ENCODE peak calls at places on chromosomes 7 and 10, in six cellular contexts. One of them, this sample, is unnamed.

GRCh38 chr10:87675396-87676376 is 16.0 kb downstream of the PAPSS2 start:
- DNase-seq in activated CD8-positive, alpha-beta T cell treated with anti-CD3 and anti-CD28 coated beads for 36 hours: no peak
- DNase-seq in kidney: no peak
- DNase-seq in GM12865: no peak
- DNase-seq in gastrocnemius medialis: no peak
- DNase-seq in cardiac fibroblast: peak; percentile 79
- DNase-seq in this sample: peak; percentile 57

GRCh38 chr7:139095194-139095659 is 14.3 kb downstream of the ZC3HAV1 start:
- DNase-seq in activated CD8-positive, alpha-beta T cell treated with anti-CD3 and anti-CD28 coated beads for 36 hours: peak; percentile 85
- DNase-seq in kidney: no peak
- DNase-seq in GM12865: peak; percentile 90
- DNase-seq in gastrocnemius medialis: no peak
- DNase-seq in cardiac fibroblast: no peak
- DNase-seq in this sample: no peak

GRCh38 chr7:92645531-92646061 is 55.4 kb upstream of the FAM133B start:
- DNase-seq in activated CD8-positive, alpha-beta T cell treated with anti-CD3 and anti-CD28 coated beads for 36 hours: peak; percentile 43
- DNase-seq in kidney: no peak
- DNase-seq in GM12865: no peak
- DNase-seq in gastrocnemius medialis: no peak
- DNase-seq in cardiac fibroblast: peak; percentile 58
- DNase-seq in this sample: no peak

GRCh38 chr10:79555910-79556309 is 4.3 kb downstream of the SFTPA2 start:
- DNase-seq in activated CD8-positive, alpha-beta T cell treated with anti-CD3 and anti-CD28 coated beads for 36 hours: no peak
- DNase-seq in kidney: no peak
- DNase-seq in GM12865: no peak
- DNase-seq in gastrocnemius medialis: no peak
- DNase-seq in cardiac fibroblast: no peak
- DNase-seq in this sample: no peak

GRCh38 chr10:24483701-24484100 is 240.0 kb downstream of the ARHGAP21 start:
- DNase-seq in activated CD8-positive, alpha-beta T cell treated with anti-CD3 and anti-CD28 coated beads for 36 hours: peak; percentile 35
- DNase-seq in kidney: peak; percentile 88
- DNase-seq in GM12865: peak; percentile 2
- DNase-seq in gastrocnemius medialis: no peak
- DNase-seq in cardiac fibroblast: peak; percentile 32
- DNase-seq in this sample: no peak

GRCh38 chr10:37707829-37708578 is 149.4 kb downstream of the ZNF248 start:
- DNase-seq in activated CD8-positive, alpha-beta T cell treated with anti-CD3 and anti-CD28 coated beads for 36 hours: no peak
- DNase-seq in kidney: no peak
- DNase-seq in GM12865: no peak
- DNase-seq in gastrocnemius medialis: no peak
- DNase-seq in cardiac fibroblast: no peak
- DNase-seq in this sample: no peak

GRCh38 chr7:17099083-17099973 is 199.1 kb upstream of the AHR start:
- DNase-seq in activated CD8-positive, alpha-beta T cell treated with anti-CD3 and anti-CD28 coated beads for 36 hours: no peak
- DNase-seq in kidney: no peak
- DNase-seq in GM12865: no peak
- DNase-seq in gastrocnemius medialis: no peak
- DNase-seq in cardiac fibroblast: peak; percentile 90
- DNase-seq in this sample: no peak

GRCh38 chr7:155381852-155382801 is 75.8 kb upstream of the EN2 start:
- DNase-seq in activated CD8-positive, alpha-beta T cell treated with anti-CD3 and anti-CD28 coated beads for 36 hours: no peak
- DNase-seq in kidney: peak; percentile 77
- DNase-seq in GM12865: no peak
- DNase-seq in gastrocnemius medialis: no peak
- DNase-seq in cardiac fibroblast: no peak
- DNase-seq in this sample: no peak

GRCh38 chr10:24596531-24596930 is 127.2 kb downstream of the ARHGAP21 start:
- DNase-seq in activated CD8-positive, alpha-beta T cell treated with anti-CD3 and anti-CD28 coated beads for 36 hours: no peak
- DNase-seq in kidney: no peak
- DNase-seq in GM12865: no peak
- DNase-seq in gastrocnemius medialis: no peak
- DNase-seq in cardiac fibroblast: no peak
- DNase-seq in this sample: no peak

GRCh38 chr10:113409147-113409546 is 143.7 kb upstream of the HABP2 start:
- DNase-seq in activated CD8-positive, alpha-beta T cell treated with anti-CD3 and anti-CD28 coated beads for 36 hours: no peak
- DNase-seq in kidney: no peak
- DNase-seq in GM12865: no peak
- DNase-seq in gastrocnemius medialis: no peak
- DNase-seq in cardiac fibroblast: no peak
- DNase-seq in this sample: no peak

DNA sequence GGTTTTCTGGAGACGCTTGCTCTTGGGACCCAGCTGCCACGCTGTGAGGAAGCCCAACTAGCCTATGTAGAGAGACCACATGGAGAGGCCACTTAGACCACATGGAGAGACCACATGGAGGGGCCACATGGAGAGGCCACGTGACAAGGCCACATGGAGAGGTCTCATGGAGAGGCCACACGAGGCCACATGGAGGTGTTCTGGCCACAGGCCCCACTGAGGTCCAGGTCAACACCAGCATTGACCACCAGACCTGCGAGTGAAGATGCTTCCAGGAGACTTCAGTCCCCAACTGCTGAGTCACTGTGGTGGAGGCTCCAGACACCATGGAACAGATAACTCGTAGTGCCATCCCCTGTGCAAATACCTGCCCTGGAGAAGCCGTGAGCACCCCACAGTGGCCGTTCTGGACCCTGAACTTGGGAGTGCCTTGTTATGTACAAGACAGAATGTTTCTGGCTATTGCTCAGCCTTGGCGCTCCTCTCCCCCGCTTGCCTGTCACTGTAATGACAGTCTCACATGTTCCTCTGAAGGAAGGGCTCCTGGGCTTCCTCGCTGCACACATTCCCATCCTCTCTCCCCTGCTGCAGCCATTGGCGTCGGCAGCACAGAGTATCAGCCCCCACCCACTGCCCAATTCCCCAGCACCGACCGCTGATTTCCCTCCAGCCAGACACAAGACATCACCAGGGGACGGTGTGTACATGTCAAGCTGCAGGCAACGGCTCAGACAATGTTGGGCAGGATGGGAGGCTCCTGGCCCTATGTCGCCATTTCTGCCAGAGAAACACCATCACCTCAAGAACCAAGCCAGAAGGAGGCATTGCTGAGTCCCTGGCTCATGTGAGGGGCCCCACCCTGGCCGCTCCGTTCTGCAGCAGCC is 49.0 kb upstream of the TNRC18 start:
- DNase-seq in activated CD8-positive, alpha-beta T cell treated with anti-CD3 and anti-CD28 coated beads for 36 hours: peak; percentile 38
- DNase-seq in kidney: no peak
- DNase-seq in GM12865: no peak
- DNase-seq in gastrocnemius medialis: no peak
- DNase-seq in cardiac fibroblast: no peak
- DNase-seq in this sample: no peak
- TF ChIP-seq CTCF in activated CD8-positive, alpha-beta T cell treated with anti-CD3 and anti-CD28 coated beads for 36 hours: no peak
- TF ChIP-seq CTCF in kidney: no peak
- TF ChIP-seq CTCF in GM12865: no peak
- TF ChIP-seq CTCF in gastrocnemius medialis: no peak
- TF ChIP-seq CTCF in cardiac fibroblast: no peak
- TF ChIP-seq CTCF in this sample: no peak

DNA sequence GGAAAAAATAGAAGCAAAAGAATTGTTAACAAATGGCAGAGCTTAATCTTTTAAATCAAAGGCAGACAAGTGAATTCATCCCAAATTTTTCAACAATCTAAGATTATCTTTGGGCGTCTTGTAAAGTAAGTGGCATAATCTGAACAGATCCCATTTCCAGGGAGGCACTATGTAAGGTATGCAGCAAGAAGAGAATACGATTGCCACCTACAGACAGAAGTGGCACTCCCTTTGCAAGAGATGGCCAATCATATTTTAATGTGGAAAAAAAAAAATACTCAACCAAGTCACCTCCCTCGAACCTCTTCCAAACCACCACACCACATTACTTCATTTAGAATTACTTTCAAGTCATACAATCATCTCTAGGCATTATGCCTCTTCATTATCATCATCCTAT is 4.0 kb downstream of the GFRA1 start:
- DNase-seq in activated CD8-positive, alpha-beta T cell treated with anti-CD3 and anti-CD28 coated beads for 36 hours: no peak
- DNase-seq in kidney: no peak
- DNase-seq in GM12865: no peak
- DNase-seq in gastrocnemius medialis: no peak
- DNase-seq in cardiac fibroblast: no peak
- DNase-seq in this sample: no peak
- TF ChIP-seq CTCF in activated CD8-positive, alpha-beta T cell treated with anti-CD3 and anti-CD28 coated beads for 36 hours: no peak
- TF ChIP-seq CTCF in kidney: no peak
- TF ChIP-seq CTCF in GM12865: no peak
- TF ChIP-seq CTCF in gastrocnemius medialis: no peak
- TF ChIP-seq CTCF in cardiac fibroblast: no peak
- TF ChIP-seq CTCF in this sample: no peak

GRCh38 chr7:20310963-20311742 is 19.5 kb upstream of the ITGB8 start:
- DNase-seq in activated CD8-positive, alpha-beta T cell treated with anti-CD3 and anti-CD28 coated beads for 36 hours: peak; percentile 2
- DNase-seq in kidney: no peak
- DNase-seq in GM12865: peak; percentile 78
- DNase-seq in gastrocnemius medialis: no peak
- DNase-seq in cardiac fibroblast: peak; percentile 77
- DNase-seq in this sample: no peak
- TF ChIP-seq CTCF in activated CD8-positive, alpha-beta T cell treated with anti-CD3 and anti-CD28 coated beads for 36 hours: no peak
- TF ChIP-seq CTCF in kidney: peak; percentile 34
- TF ChIP-seq CTCF in GM12865: peak; percentile 34
- TF ChIP-seq CTCF in gastrocnemius medialis: no peak
- TF ChIP-seq CTCF in cardiac fibroblast: peak; percentile 29
- TF ChIP-seq CTCF in this sample: peak; percentile 22

GRCh38 chr7:90580051-90580450 is 16.1 kb upstream of the CDK14 start:
- DNase-seq in activated CD8-positive, alpha-beta T cell treated with anti-CD3 and anti-CD28 coated beads for 36 hours: no peak
- DNase-seq in kidney: no peak
- DNase-seq in GM12865: no peak
- DNase-seq in gastrocnemius medialis: no peak
- DNase-seq in cardiac fibroblast: no peak
- DNase-seq in this sample: no peak

GRCh38 chr7:90574820-90575187 is 21.3 kb upstream of the CDK14 start:
- DNase-seq in activated CD8-positive, alpha-beta T cell treated with anti-CD3 and anti-CD28 coated beads for 36 hours: no peak
- DNase-seq in kidney: no peak
- DNase-seq in GM12865: no peak
- DNase-seq in gastrocnemius medialis: no peak
- DNase-seq in cardiac fibroblast: no peak
- DNase-seq in this sample: no peak

GRCh38 chr7:90574136-90574819 is 21.8 kb upstream of the CDK14 start:
- DNase-seq in activated CD8-positive, alpha-beta T cell treated with anti-CD3 and anti-CD28 coated beads for 36 hours: no peak
- DNase-seq in kidney: no peak
- DNase-seq in GM12865: no peak
- DNase-seq in gastrocnemius medialis: no peak
- DNase-seq in cardiac fibroblast: peak; percentile 91
- DNase-seq in this sample: no peak

GRCh38 chr7:90582164-90582563 is 14.0 kb upstream of the CDK14 start:
- DNase-seq in activated CD8-positive, alpha-beta T cell treated with anti-CD3 and anti-CD28 coated beads for 36 hours: no peak
- DNase-seq in kidney: no peak
- DNase-seq in GM12865: no peak
- DNase-seq in gastrocnemius medialis: no peak
- DNase-seq in cardiac fibroblast: no peak
- DNase-seq in this sample: no peak

GRCh38 chr7:90579181-90579688 is 16.9 kb upstream of the CDK14 start:
- DNase-seq in activated CD8-positive, alpha-beta T cell treated with anti-CD3 and anti-CD28 coated beads for 36 hours: no peak
- DNase-seq in kidney: no peak
- DNase-seq in GM12865: no peak
- DNase-seq in gastrocnemius medialis: no peak
- DNase-seq in cardiac fibroblast: peak; percentile 92
- DNase-seq in this sample: no peak
- TF ChIP-seq CTCF in activated CD8-positive, alpha-beta T cell treated with anti-CD3 and anti-CD28 coated beads for 36 hours: no peak
- TF ChIP-seq CTCF in kidney: no peak
- TF ChIP-seq CTCF in GM12865: no peak
- TF ChIP-seq CTCF in gastrocnemius medialis: no peak
- TF ChIP-seq CTCF in cardiac fibroblast: peak; percentile 34
- TF ChIP-seq CTCF in this sample: peak; percentile 9

DNA sequence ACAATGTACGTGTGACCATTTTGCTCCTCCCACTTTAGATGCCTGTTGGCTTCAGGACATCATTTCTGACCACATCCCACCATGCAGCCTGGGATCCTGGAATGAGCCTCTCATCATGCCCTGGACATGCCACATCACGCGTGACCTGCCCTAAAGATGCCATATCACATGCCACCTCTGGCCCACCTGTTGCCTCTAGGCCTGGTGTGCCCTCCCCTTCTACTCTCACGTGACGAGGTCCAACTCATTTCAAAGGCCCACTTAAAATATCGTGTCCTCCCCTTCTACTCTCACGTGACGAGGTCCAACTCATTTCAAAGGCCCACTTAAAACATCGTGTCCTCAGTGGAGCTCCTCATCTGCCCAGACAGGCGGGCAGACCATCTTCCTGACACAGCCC is 254.9 kb downstream of the TEX36 start:
- DNase-seq in activated CD8-positive, alpha-beta T cell treated with anti-CD3 and anti-CD28 coated beads for 36 hours: no peak
- DNase-seq in kidney: no peak
- DNase-seq in GM12865: no peak
- DNase-seq in gastrocnemius medialis: no peak
- DNase-seq in cardiac fibroblast: no peak
- DNase-seq in this sample: no peak
- TF ChIP-seq CTCF in activated CD8-positive, alpha-beta T cell treated with anti-CD3 and anti-CD28 coated beads for 36 hours: no peak
- TF ChIP-seq CTCF in kidney: no peak
- TF ChIP-seq CTCF in GM12865: no peak
- TF ChIP-seq CTCF in gastrocnemius medialis: no peak
- TF ChIP-seq CTCF in cardiac fibroblast: no peak
- TF ChIP-seq CTCF in this sample: no peak

This sample was measured in AG09319.